ENCODE peak calls at places on chromosomes 3 and 15, in five cellular contexts. X is HuH-7, U is NCI-H510A, J is anterior cingulate cortex, S is GM13977. R is an unnamed sample.

GRCh38 chr3:31472479-31473390 is 60.0 kb upstream of the STT3B start:
- DNase-seq in X (no peak), J (no peak), U (no peak), S (no peak), R (no peak)

GRCh38 chr15:95247068-95247984 is 1016.0 kb downstream of the MCTP2 start:
- DNase-seq in U (no peak), J (no peak), X (no peak), S (no peak), R (no peak)

GRCh38 chr3:135238866-135239434 is 443.9 kb downstream of the EPHB1 start:
- DNase-seq in X (no peak), J (no peak), U (no peak), S (no peak), R (no peak)

GRCh38 chr3:31532587-31533168 is at the start of gene STT3B:
- DNase-seq in J (no peak), U (peak), S (peak), X (peak), R (peak)

GRCh38 chr3:149356044-149356592 is 21.3 kb downstream of the TM4SF1 start:
- DNase-seq in U (no peak), X (no peak), J (no peak), S (no peak), R (no peak)

GRCh38 chr3:5349343-5349742 is 161.8 kb downstream of the EDEM1 start:
- DNase-seq in J (no peak), S (no peak), X (no peak), U (no peak), R (no peak)

GRCh38 chr3:58492385-58492970 is 582 bp downstream of the KCTD6 start:
- DNase-seq in J (no peak), U (no peak), X (no peak), S (peak), R (no peak)

GRCh38 chr3:133998691-133999241 is 31.0 kb downstream of the SLCO2A1 start:
- DNase-seq in U (no peak), X (no peak), J (no peak), S (no peak), R (no peak)

GRCh38 chr3:128911911-128912310 is 32.5 kb downstream of the ACAD9 start:
- DNase-seq in U (no peak), S (no peak), X (no peak), J (no peak), R (no peak)

GRCh38 chr3:127780536-127781400 is 41.5 kb downstream of the MGLL start:
- DNase-seq in S (no peak), U (no peak), J (no peak), X (no peak), R (no peak)